ENCODE peak calls at places on chromosomes 11 and 22, in five cellular contexts. P, Y, D, H and X are unnamed samples.
A peak's percentile ranks its signal among the peaks of the same experiment; 100 is the strongest.

GRCh38 chr22:30885591-30885990 is 83.0 kb downstream of the MORC2 start:
- DNase-seq in P (no peak), Y (no peak), D (no peak), H (no peak), X (no peak)

GRCh38 chr11:72719144-72719543 is 33.1 kb downstream of the ARAP1 start:
- DNase-seq in P (no peak), Y (peak; percentile 89), D (no peak), H (no peak), X (no peak)

GRCh38 chr11:101476186-101476585 is 107.6 kb downstream of the TRPC6 start:
- DNase-seq in P (no peak), Y (no peak), D (no peak), H (no peak), X (no peak)

GRCh38 chr11:123254357-123254756 is 59.3 kb upstream of the CLMP start:
- DNase-seq in P (no peak), Y (no peak), D (no peak), H (no peak), X (no peak)

GRCh38 chr22:31451709-31452571 is 37.7 kb downstream of the EIF4ENIF1 start:
- DNase-seq in P (no peak), Y (peak; percentile 37), D (no peak), H (peak; percentile 22), X (no peak)

GRCh38 chr11:29125621-29126020 is 891.2 kb downstream of the KCNA4 start:
- DNase-seq in P (no peak), Y (no peak), D (no peak), H (no peak), X (no peak)

GRCh38 chr22:35631597-35631996 is 14.5 kb upstream of the MB start:
- DNase-seq in P (no peak), Y (peak; percentile 52), D (no peak), H (peak; percentile 84), X (no peak)

GRCh38 chr22:40196628-40197027 is 18.9 kb downstream of the TNRC6B start:
- DNase-seq in P (no peak), Y (no peak), D (no peak), H (no peak), X (no peak)

GRCh38 chr22:17434856-17435255 is 65.6 kb downstream of the CECR2 start:
- DNase-seq in P (no peak), Y (no peak), D (no peak), H (no peak), X (no peak)

GRCh38 chr11:9137293-9138132 is 46.1 kb upstream of the SCUBE2 start:
- DNase-seq in P (peak; percentile 74), Y (peak; percentile 54), D (peak; percentile 70), H (peak; percentile 87), X (peak; percentile 67)

GRCh38 chr22:28925916-28926315 is 42.5 kb downstream of the ZNRF3 start:
- DNase-seq in P (no peak), Y (no peak), D (no peak), H (no peak), X (no peak)

GRCh38 chr11:96760306-96760705 is 370.5 kb downstream of the JRKL start:
- DNase-seq in P (no peak), Y (no peak), D (no peak), H (no peak), X (no peak)

GRCh38 chr11:95154514-95154913 is 64.9 kb downstream of the ENDOD1 start:
- DNase-seq in P (no peak), Y (peak; percentile 64), D (no peak), H (peak; percentile 72), X (peak; percentile 50)

GRCh38 chr22:27297125-27297524 is 504.4 kb downstream of the MN1 start:
- DNase-seq in P (no peak), Y (no peak), D (no peak), H (no peak), X (no peak)

GRCh38 chr11:7577883-7578242 is 64.1 kb downstream of the PPFIBP2 start:
- DNase-seq in P (no peak), Y (peak; percentile 76), D (no peak), H (no peak), X (no peak)

GRCh38 chr11:23725752-23726151 is 771.1 kb upstream of the LUZP2 start:
- DNase-seq in P (no peak), Y (no peak), D (no peak), H (no peak), X (no peak)

GRCh38 chr11:61791737-61792309 is 576 bp downstream of the TMEM258 start:
- DNase-seq in P (peak; percentile 52), Y (peak; percentile 72), D (peak; percentile 61), H (peak; percentile 78), X (peak; percentile 78)

GRCh38 chr11:22846726-22847125 is 13.5 kb downstream of the CCDC179 start:
- DNase-seq in P (no peak), Y (no peak), D (no peak), H (no peak), X (no peak)

GRCh38 chr22:24156146-24156914 is 25.0 kb upstream of the SUSD2 start:
- DNase-seq in P (no peak), Y (peak; percentile 81), D (no peak), H (no peak), X (no peak)

GRCh38 chr11:61913699-61914395 is 3.5 kb downstream of the RAB3IL1 start:
- DNase-seq in P (peak; percentile 19), Y (no peak), D (no peak), H (no peak), X (peak; percentile 10)

GRCh38 chr11:65883786-65884715 is 4.2 kb downstream of the FIBP start:
- DNase-seq in P (no peak), Y (no peak), D (no peak), H (peak; percentile 16), X (no peak)

GRCh38 chr11:33996498-33997454 is 54.8 kb upstream of the CAPRIN1 start:
- DNase-seq in P (peak; percentile 72), Y (peak; percentile 86), D (peak; percentile 50), H (peak; percentile 91), X (peak; percentile 67)

GRCh38 chr22:22595001-22595835 is 36.2 kb upstream of the PRAME start:
- DNase-seq in P (no peak), Y (no peak), D (no peak), H (no peak), X (no peak)

GRCh38 chr22:30116362-30117117 is 36.3 kb downstream of the HORMAD2 start:
- DNase-seq in P (no peak), Y (no peak), D (no peak), H (peak; percentile 10), X (no peak)

GRCh38 chr22:35846804-35847203 is 129.1 kb downstream of the APOL5 start:
- DNase-seq in P (no peak), Y (no peak), D (no peak), H (no peak), X (no peak)

GRCh38 chr11:43573873-43574272 is 106.7 kb upstream of the HSD17B12 start:
- DNase-seq in P (no peak), Y (no peak), D (no peak), H (no peak), X (no peak)

GRCh38 chr11:27571151-27571840 is 64.7 kb upstream of the LIN7C start:
- DNase-seq in P (no peak), Y (no peak), D (no peak), H (no peak), X (no peak)

GRCh38 chr22:45014658-45015057 is 4.9 kb upstream of the PHF21B start:
- DNase-seq in P (no peak), Y (no peak), D (no peak), H (no peak), X (no peak)
- TF ChIP-seq CTCF in P (no peak), Y (no peak), D (no peak), H (no peak), X (no peak)

GRCh38 chr22:32801436-32802290 is at the start of gene TIMP3:
- DNase-seq in P (peak; percentile 90), Y (no peak), D (peak; percentile 88), H (peak; percentile 65), X (peak; percentile 95)
- H3K4me1 ChIP-seq in P (peaks cover 18% of the 10 kb centered on the region), Y (no peaks in the 10 kb centered on the region), D (no peaks in the 10 kb centered on the region), H (peaks cover 10% of the 10 kb centered on the region), X (no peaks in the 10 kb centered on the region)

GRCh38 chr11:2818503-2818902 is 67.1 kb downstream of the CDKN1C start:
- DNase-seq in P (no peak), Y (no peak), D (peak; percentile 7), H (no peak), X (no peak)
- H3K9me3 ChIP-seq in P (no peaks in the 10 kb centered on the region), Y (no peaks in the 10 kb centered on the region), D (peaks cover 8% of the 10 kb centered on the region), H (peaks cover 29% of the 10 kb centered on the region), X (no peaks in the 10 kb centered on the region)

DNA sequence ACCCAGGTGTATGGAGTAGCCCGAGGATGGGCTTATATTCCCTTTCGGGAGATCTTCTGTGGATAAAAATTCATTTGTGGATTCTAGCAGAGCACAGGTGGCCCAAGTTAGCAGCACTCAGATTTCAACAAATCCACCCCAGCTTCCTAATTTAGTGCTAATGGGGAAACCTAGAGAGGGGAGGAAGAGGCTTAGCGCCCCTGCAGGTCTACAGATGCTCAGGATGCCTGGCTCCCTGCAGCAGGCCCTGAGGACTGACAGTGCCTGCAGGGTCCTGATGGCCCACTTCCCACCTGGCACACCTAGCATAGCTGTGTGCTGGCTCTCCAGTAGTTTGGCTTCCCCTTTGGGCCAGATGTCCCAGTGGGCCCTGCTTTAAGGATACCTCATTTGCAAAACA is 6.5 kb downstream of the DGAT2 start:
- DNase-seq in P (no peak), Y (no peak), D (no peak), H (no peak), X (no peak)
- TF ChIP-seq CTCF in P (no peak), Y (no peak), D (no peak), H (no peak), X (no peak)

GRCh38 chr11:76235233-76236091 is 29.2 kb upstream of the WNT11 start:
- DNase-seq in P (peak; percentile 91), Y (peak; percentile 93), D (peak; percentile 86), H (peak; percentile 93), X (peak; percentile 93)
- H3K4me1 ChIP-seq in P (peaks cover 10% of the 10 kb centered on the region), Y (peaks cover 34% of the 10 kb centered on the region), D (peaks cover 3% of the 10 kb centered on the region), H (peaks cover 24% of the 10 kb centered on the region), X (no peaks in the 10 kb centered on the region)